ENCODE peak calls at places on chromosomes 12 and 14, in eight cellular contexts. One of them, this sample, is unnamed.

GRCh38 chr12:104682790-104683279 is 226.1 kb downstream of the CHST11 start:
- DNase-seq in A549: no peak
- DNase-seq in lower leg skin: no peak
- DNase-seq in fibroblast of the aortic adventitia: no peak
- DNase-seq in choroid plexus epithelial cell: no peak
- DNase-seq in Panc1: no peak
- DNase-seq in epithelial cell of esophagus: no peak
- DNase-seq in IMR-90: no peak
- DNase-seq in this sample: no peak

GRCh38 chr12:110379201-110379600 is 24.3 kb downstream of the ANAPC7 start:
- DNase-seq in A549: no peak
- DNase-seq in lower leg skin: no peak
- DNase-seq in fibroblast of the aortic adventitia: no peak
- DNase-seq in choroid plexus epithelial cell: no peak
- DNase-seq in Panc1: no peak
- DNase-seq in epithelial cell of esophagus: no peak
- DNase-seq in IMR-90: no peak
- DNase-seq in this sample: no peak

GRCh38 chr14:102469261-102469660 is 40.3 kb downstream of the ANKRD9 start:
- DNase-seq in A549: no peak
- DNase-seq in lower leg skin: no peak
- DNase-seq in fibroblast of the aortic adventitia: no peak
- DNase-seq in choroid plexus epithelial cell: no peak
- DNase-seq in Panc1: no peak
- DNase-seq in epithelial cell of esophagus: peak
- DNase-seq in IMR-90: no peak
- DNase-seq in this sample: no peak

GRCh38 chr12:107929436-107929835 is 154.9 kb downstream of the ASCL4 start:
- DNase-seq in A549: peak
- DNase-seq in lower leg skin: no peak
- DNase-seq in fibroblast of the aortic adventitia: peak
- DNase-seq in choroid plexus epithelial cell: peak
- DNase-seq in Panc1: no peak
- DNase-seq in epithelial cell of esophagus: peak
- DNase-seq in IMR-90: peak
- DNase-seq in this sample: no peak

GRCh38 chr12:5441497-5442236 is 9.8 kb downstream of the NTF3 start:
- DNase-seq in A549: no peak
- DNase-seq in lower leg skin: no peak
- DNase-seq in fibroblast of the aortic adventitia: peak
- DNase-seq in choroid plexus epithelial cell: no peak
- DNase-seq in Panc1: no peak
- DNase-seq in epithelial cell of esophagus: no peak
- DNase-seq in IMR-90: peak
- DNase-seq in this sample: no peak

GRCh38 chr12:48818831-48819590 is 715 bp downstream of the CACNB3 start:
- DNase-seq in A549: no peak
- DNase-seq in lower leg skin: no peak
- DNase-seq in fibroblast of the aortic adventitia: no peak
- DNase-seq in choroid plexus epithelial cell: no peak
- DNase-seq in Panc1: no peak
- DNase-seq in epithelial cell of esophagus: no peak
- DNase-seq in IMR-90: no peak
- DNase-seq in this sample: no peak

GRCh38 chr14:70885343-70886014 is 21.8 kb upstream of the PCNX1 start:
- DNase-seq in A549: no peak
- DNase-seq in lower leg skin: no peak
- DNase-seq in fibroblast of the aortic adventitia: no peak
- DNase-seq in choroid plexus epithelial cell: no peak
- DNase-seq in Panc1: no peak
- DNase-seq in epithelial cell of esophagus: no peak
- DNase-seq in IMR-90: no peak
- DNase-seq in this sample: no peak

GRCh38 chr12:77946541-77947021 is 115.9 kb downstream of the NAV3 start:
- DNase-seq in A549: no peak
- DNase-seq in lower leg skin: no peak
- DNase-seq in fibroblast of the aortic adventitia: peak
- DNase-seq in choroid plexus epithelial cell: peak
- DNase-seq in Panc1: no peak
- DNase-seq in epithelial cell of esophagus: peak
- DNase-seq in IMR-90: peak
- DNase-seq in this sample: no peak

GRCh38 chr12:40192704-40193255 is 32.0 kb upstream of the LRRK2 start:
- DNase-seq in A549: no peak
- DNase-seq in lower leg skin: no peak
- DNase-seq in fibroblast of the aortic adventitia: no peak
- DNase-seq in choroid plexus epithelial cell: no peak
- DNase-seq in Panc1: no peak
- DNase-seq in epithelial cell of esophagus: no peak
- DNase-seq in IMR-90: no peak
- DNase-seq in this sample: no peak

GRCh38 chr12:93373847-93374723 is 3.6 kb upstream of the NUDT4 start:
- DNase-seq in A549: no peak
- DNase-seq in lower leg skin: no peak
- DNase-seq in fibroblast of the aortic adventitia: no peak
- DNase-seq in choroid plexus epithelial cell: no peak
- DNase-seq in Panc1: no peak
- DNase-seq in epithelial cell of esophagus: no peak
- DNase-seq in IMR-90: no peak
- DNase-seq in this sample: no peak

GRCh38 chr12:93376436-93377251 is 1.1 kb upstream of the NUDT4 start:
- DNase-seq in A549: peak
- DNase-seq in lower leg skin: peak
- DNase-seq in fibroblast of the aortic adventitia: peak
- DNase-seq in choroid plexus epithelial cell: peak
- DNase-seq in Panc1: no peak
- DNase-seq in epithelial cell of esophagus: peak
- DNase-seq in IMR-90: peak
- DNase-seq in this sample: peak

GRCh38 chr12:93378373-93379310 is 917 bp downstream of the NUDT4 start:
- DNase-seq in A549: peak
- DNase-seq in lower leg skin: peak
- DNase-seq in fibroblast of the aortic adventitia: peak
- DNase-seq in choroid plexus epithelial cell: peak
- DNase-seq in Panc1: no peak
- DNase-seq in epithelial cell of esophagus: peak
- DNase-seq in IMR-90: peak
- DNase-seq in this sample: peak

GRCh38 chr12:93377252-93377542 is 528 bp upstream of the NUDT4 start:
- DNase-seq in A549: no peak
- DNase-seq in lower leg skin: no peak
- DNase-seq in fibroblast of the aortic adventitia: no peak
- DNase-seq in choroid plexus epithelial cell: no peak
- DNase-seq in Panc1: no peak
- DNase-seq in epithelial cell of esophagus: no peak
- DNase-seq in IMR-90: no peak
- DNase-seq in this sample: no peak

GRCh38 chr12:93375906-93376305 is 1.8 kb upstream of the NUDT4 start:
- DNase-seq in A549: no peak
- DNase-seq in lower leg skin: no peak
- DNase-seq in fibroblast of the aortic adventitia: no peak
- DNase-seq in choroid plexus epithelial cell: no peak
- DNase-seq in Panc1: no peak
- DNase-seq in epithelial cell of esophagus: no peak
- DNase-seq in IMR-90: no peak
- DNase-seq in this sample: no peak
- H3K4me3 ChIP-seq in A549: no peak
- H3K4me3 ChIP-seq in lower leg skin: no peak
- H3K4me3 ChIP-seq in fibroblast of the aortic adventitia: no peak
- H3K4me3 ChIP-seq in choroid plexus epithelial cell: no peak
- H3K4me3 ChIP-seq in Panc1: no peak
- H3K4me3 ChIP-seq in epithelial cell of esophagus: no peak
- H3K4me3 ChIP-seq in IMR-90: no peak
- H3K4me3 ChIP-seq in this sample: no peak

GRCh38 chr12:64461634-64462414 is 9.9 kb downstream of the TBK1 start:
- DNase-seq in A549: no peak
- DNase-seq in lower leg skin: no peak
- DNase-seq in fibroblast of the aortic adventitia: peak
- DNase-seq in choroid plexus epithelial cell: peak
- DNase-seq in Panc1: no peak
- DNase-seq in epithelial cell of esophagus: peak
- DNase-seq in IMR-90: peak
- DNase-seq in this sample: peak

GRCh38 chr12:64457466-64457865 is 5.5 kb downstream of the TBK1 start:
- DNase-seq in A549: no peak
- DNase-seq in lower leg skin: no peak
- DNase-seq in fibroblast of the aortic adventitia: no peak
- DNase-seq in choroid plexus epithelial cell: no peak
- DNase-seq in Panc1: no peak
- DNase-seq in epithelial cell of esophagus: no peak
- DNase-seq in IMR-90: no peak
- DNase-seq in this sample: no peak

GRCh38 chr12:64457036-64457435 is 5.1 kb downstream of the TBK1 start:
- DNase-seq in A549: no peak
- DNase-seq in lower leg skin: peak
- DNase-seq in fibroblast of the aortic adventitia: no peak
- DNase-seq in choroid plexus epithelial cell: peak
- DNase-seq in Panc1: no peak
- DNase-seq in epithelial cell of esophagus: no peak
- DNase-seq in IMR-90: peak
- DNase-seq in this sample: no peak

GRCh38 chr12:64457923-64458322 is 6.0 kb downstream of the TBK1 start:
- DNase-seq in A549: no peak
- DNase-seq in lower leg skin: no peak
- DNase-seq in fibroblast of the aortic adventitia: no peak
- DNase-seq in choroid plexus epithelial cell: no peak
- DNase-seq in Panc1: no peak
- DNase-seq in epithelial cell of esophagus: no peak
- DNase-seq in IMR-90: no peak
- DNase-seq in this sample: no peak

DNA sequence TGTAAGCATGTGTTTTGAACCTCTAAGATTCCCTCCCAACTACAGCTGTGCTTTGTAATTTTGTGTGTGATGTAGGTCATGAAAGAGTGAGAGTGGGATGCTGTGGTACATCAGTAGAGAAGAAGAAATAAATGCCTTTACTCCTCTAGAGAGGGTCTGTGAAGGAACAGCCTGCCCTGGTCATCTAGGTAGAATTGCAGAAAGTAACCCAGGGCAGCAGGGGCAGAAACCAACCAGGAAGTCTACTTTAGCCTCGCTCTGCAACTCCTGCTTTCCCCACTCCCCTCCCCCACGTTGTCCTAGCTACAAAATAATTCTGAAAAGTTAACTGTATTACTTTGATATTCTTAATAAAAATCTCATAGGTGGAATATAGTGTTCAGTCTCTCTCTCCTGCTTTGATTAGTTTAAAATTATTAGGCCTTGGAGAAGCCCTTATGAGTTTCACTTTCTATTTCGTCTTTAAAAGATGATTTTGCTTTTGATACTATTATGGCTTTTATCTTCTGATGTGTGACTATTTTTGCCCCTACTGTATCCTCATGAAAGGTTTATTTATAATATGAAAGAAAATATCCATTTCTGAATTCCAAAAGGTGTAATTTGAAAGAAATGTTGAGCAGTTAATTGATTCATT is 7.6 kb downstream of the TBK1 start:
- DNase-seq in A549: no peak
- DNase-seq in lower leg skin: no peak
- DNase-seq in fibroblast of the aortic adventitia: peak
- DNase-seq in choroid plexus epithelial cell: no peak
- DNase-seq in Panc1: no peak
- DNase-seq in epithelial cell of esophagus: no peak
- DNase-seq in IMR-90: no peak
- DNase-seq in this sample: no peak
- H3K4me3 ChIP-seq in A549: peak
- H3K4me3 ChIP-seq in lower leg skin: no peak
- H3K4me3 ChIP-seq in fibroblast of the aortic adventitia: peak
- H3K4me3 ChIP-seq in choroid plexus epithelial cell: no peak
- H3K4me3 ChIP-seq in Panc1: peak
- H3K4me3 ChIP-seq in epithelial cell of esophagus: no peak
- H3K4me3 ChIP-seq in IMR-90: no peak
- H3K4me3 ChIP-seq in this sample: peak

DNA sequence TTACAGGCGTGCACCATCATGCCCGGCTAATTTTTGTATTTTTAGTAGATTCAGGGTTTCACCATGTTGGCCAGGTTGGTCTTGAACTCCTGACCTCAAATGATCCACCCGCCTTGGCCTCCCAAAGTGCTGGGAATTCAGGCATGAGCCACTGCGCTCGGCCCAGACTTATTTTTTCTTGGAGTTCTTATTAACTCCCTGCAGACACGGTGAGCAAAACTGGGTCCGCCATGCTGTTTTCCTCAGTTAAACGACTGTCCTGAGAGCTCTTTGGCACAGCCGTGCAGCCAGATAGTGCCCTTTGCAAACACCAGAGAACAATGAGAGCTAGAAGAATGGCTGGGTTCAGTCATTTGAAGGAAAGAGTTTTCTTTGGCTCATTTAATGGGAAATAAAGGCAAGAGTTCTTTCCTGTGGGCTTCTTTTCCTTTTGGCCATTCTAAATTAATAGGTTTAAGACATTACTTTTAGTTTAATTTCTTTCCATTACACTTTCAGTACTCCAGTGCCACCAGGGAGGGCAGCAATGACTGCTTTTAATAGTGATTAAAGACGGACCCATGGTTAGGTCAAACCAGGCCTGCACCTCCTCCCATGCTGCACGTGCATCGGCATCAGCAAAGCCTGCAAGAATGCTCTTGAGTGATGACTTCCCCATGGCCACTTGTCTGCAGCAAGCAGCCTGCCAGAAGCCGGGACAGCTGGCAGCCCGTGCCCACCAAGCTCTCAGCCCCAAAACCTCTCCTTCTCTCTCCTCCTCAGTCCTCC is 60.7 kb downstream of the VCPKMT start:
- DNase-seq in A549: no peak
- DNase-seq in lower leg skin: no peak
- DNase-seq in fibroblast of the aortic adventitia: no peak
- DNase-seq in choroid plexus epithelial cell: peak
- DNase-seq in Panc1: no peak
- DNase-seq in epithelial cell of esophagus: no peak
- DNase-seq in IMR-90: no peak
- DNase-seq in this sample: peak
- H3K4me3 ChIP-seq in A549: no peak
- H3K4me3 ChIP-seq in lower leg skin: no peak
- H3K4me3 ChIP-seq in fibroblast of the aortic adventitia: no peak
- H3K4me3 ChIP-seq in choroid plexus epithelial cell: no peak
- H3K4me3 ChIP-seq in Panc1: no peak
- H3K4me3 ChIP-seq in epithelial cell of esophagus: no peak
- H3K4me3 ChIP-seq in IMR-90: no peak
- H3K4me3 ChIP-seq in this sample: no peak

DNA sequence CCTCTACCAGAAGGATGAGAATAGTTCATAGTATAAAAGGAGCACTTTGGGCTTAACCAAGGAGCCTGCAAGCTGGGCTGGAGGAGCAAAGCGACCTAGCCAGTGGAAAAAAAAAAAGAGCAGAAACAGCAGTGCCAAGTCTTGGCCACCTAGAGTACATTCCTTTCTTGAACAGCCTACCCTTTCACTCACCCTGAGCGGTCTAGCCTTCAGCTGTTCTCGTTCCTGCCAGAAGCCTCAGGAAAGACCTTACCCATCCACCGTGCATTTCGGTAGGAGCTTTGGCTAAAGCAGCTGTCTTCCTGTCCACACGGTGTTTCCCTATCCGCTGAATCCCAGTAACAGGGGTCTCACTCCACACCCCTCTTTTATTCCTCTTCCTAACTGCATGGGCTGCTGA is 88.7 kb upstream of the METAP2 start:
- DNase-seq in A549: no peak
- DNase-seq in lower leg skin: no peak
- DNase-seq in fibroblast of the aortic adventitia: peak
- DNase-seq in choroid plexus epithelial cell: peak
- DNase-seq in Panc1: no peak
- DNase-seq in epithelial cell of esophagus: peak
- DNase-seq in IMR-90: peak
- DNase-seq in this sample: peak
- H3K4me3 ChIP-seq in A549: no peak
- H3K4me3 ChIP-seq in lower leg skin: no peak
- H3K4me3 ChIP-seq in fibroblast of the aortic adventitia: peak
- H3K4me3 ChIP-seq in choroid plexus epithelial cell: peak
- H3K4me3 ChIP-seq in Panc1: no peak
- H3K4me3 ChIP-seq in epithelial cell of esophagus: no peak
- H3K4me3 ChIP-seq in IMR-90: peak
- H3K4me3 ChIP-seq in this sample: peak

This sample was measured in foreskin fibroblast.